ENCODE peak calls at places on chromosomes 6 and 20, in nine cellular contexts. D, R, J, Q, U, I, G, H and P are unnamed samples.

GRCh38 chr6:148231572-148231971 is 111.1 kb upstream of the SASH1 start:
- DNase-seq in D (peak), R (no peak), J (peak), Q (no peak), U (no peak), I (no peak), G (no peak), H (peak), P (peak)

GRCh38 chr20:57214427-57214826 is 52.0 kb downstream of the BMP7 start:
- DNase-seq in D (no peak), R (no peak), J (no peak), Q (no peak), U (no peak), I (no peak), G (no peak), H (no peak), P (peak)

GRCh38 chr6:116381000-116381399 is 10.3 kb downstream of the DSE start:
- DNase-seq in D (no peak), R (no peak), J (peak), Q (no peak), U (no peak), I (no peak), G (no peak), H (peak), P (no peak)

GRCh38 chr20:49228676-49229075 is 9.5 kb downstream of the DDX27 start:
- DNase-seq in D (no peak), R (no peak), J (no peak), Q (no peak), U (no peak), I (no peak), G (no peak), H (no peak), P (no peak)

GRCh38 chr6:16929814-16930213 is 168.6 kb upstream of the ATXN1 start:
- DNase-seq in D (no peak), R (no peak), J (peak), Q (no peak), U (peak), I (no peak), G (no peak), H (peak), P (peak)

GRCh38 chr6:170137911-170138910 is 152.7 kb downstream of the DLL1 start:
- DNase-seq in D (no peak), R (peak), J (no peak), Q (no peak), U (no peak), I (peak), G (no peak), H (no peak), P (peak)

GRCh38 chr6:155654474-155654873 is 198.8 kb upstream of the NOX3 start:
- DNase-seq in D (no peak), R (no peak), J (no peak), Q (no peak), U (no peak), I (no peak), G (no peak), H (no peak), P (no peak)

GRCh38 chr6:87366428-87366827 is 21.8 kb downstream of the C6orf163 start:
- DNase-seq in D (no peak), R (no peak), J (no peak), Q (no peak), U (no peak), I (no peak), G (no peak), H (no peak), P (no peak)

GRCh38 chr6:74534485-74535211 is 671.2 kb downstream of the COL12A1 start:
- DNase-seq in D (no peak), R (no peak), J (peak), Q (no peak), U (peak), I (no peak), G (peak), H (peak), P (peak)

GRCh38 chr20:51715028-51715872 is 52.9 kb downstream of the ATP9A start:
- DNase-seq in D (no peak), R (no peak), J (no peak), Q (no peak), U (no peak), I (no peak), G (no peak), H (no peak), P (peak)

GRCh38 chr20:22686097-22686496 is 101.7 kb upstream of the FOXA2 start:
- DNase-seq in D (no peak), R (peak), J (peak), Q (peak), U (peak), I (no peak), G (peak), H (peak), P (peak)

GRCh38 chr20:63060057-63060991 is 53.6 kb upstream of the BHLHE23 start:
- DNase-seq in D (no peak), R (peak), J (peak), Q (no peak), U (no peak), I (peak), G (no peak), H (no peak), P (peak)

GRCh38 chr6:53741417-53741816 is 53.4 kb upstream of the LRRC1 start:
- DNase-seq in D (no peak), R (no peak), J (no peak), Q (no peak), U (peak), I (no peak), G (no peak), H (no peak), P (no peak)

GRCh38 chr20:14604143-14604542 is 266.7 kb upstream of the FLRT3 start:
- DNase-seq in D (no peak), R (no peak), J (no peak), Q (no peak), U (no peak), I (no peak), G (no peak), H (no peak), P (peak)

GRCh38 chr6:128065072-128065471 is 164.2 kb upstream of the THEMIS start:
- DNase-seq in D (no peak), R (no peak), J (no peak), Q (no peak), U (no peak), I (no peak), G (no peak), H (no peak), P (no peak)

GRCh38 chr6:163554663-163555062 is 140.1 kb downstream of the QKI start:
- DNase-seq in D (no peak), R (peak), J (peak), Q (peak), U (peak), I (no peak), G (peak), H (peak), P (peak)

GRCh38 chr6:127300411-127300810 is 33.7 kb downstream of the RNF146 start:
- DNase-seq in D (peak), R (no peak), J (peak), Q (no peak), U (peak), I (no peak), G (no peak), H (peak), P (peak)

GRCh38 chr20:23132930-23133559 is 46.9 kb upstream of the CD93 start:
- DNase-seq in D (no peak), R (no peak), J (peak), Q (peak), U (no peak), I (peak), G (no peak), H (no peak), P (peak)

GRCh38 chr20:33563788-33564187 is 73.9 kb downstream of the CBFA2T2 start:
- DNase-seq in D (no peak), R (no peak), J (no peak), Q (no peak), U (no peak), I (no peak), G (no peak), H (no peak), P (no peak)

GRCh38 chr6:37696220-37696840 is 1.4 kb downstream of the MDGA1 start:
- DNase-seq in D (no peak), R (peak), J (peak), Q (peak), U (peak), I (no peak), G (no peak), H (peak), P (peak)

GRCh38 chr20:37267684-37268313 is 6.2 kb upstream of the GHRH start:
- DNase-seq in D (no peak), R (no peak), J (no peak), Q (no peak), U (no peak), I (no peak), G (no peak), H (no peak), P (peak)

GRCh38 chr6:119350202-119351004 is 842 bp upstream of the MAN1A1 start:
- DNase-seq in D (no peak), R (peak), J (peak), Q (no peak), U (peak), I (no peak), G (no peak), H (peak), P (peak)

GRCh38 chr6:299050-299980 is 7.0 kb downstream of the DUSP22 start:
- DNase-seq in D (no peak), R (peak), J (peak), Q (no peak), U (no peak), I (peak), G (no peak), H (peak), P (peak)

GRCh38 chr20:48718914-48719578 is 108.8 kb downstream of the PREX1 start:
- DNase-seq in D (no peak), R (no peak), J (no peak), Q (no peak), U (no peak), I (no peak), G (no peak), H (no peak), P (no peak)

GRCh38 chr6:13425971-13426931 is 61.1 kb downstream of the GFOD1 start:
- DNase-seq in D (no peak), R (peak), J (peak), Q (no peak), U (no peak), I (no peak), G (no peak), H (peak), P (peak)

GRCh38 chr6:154112181-154112809 is 73.3 kb downstream of the OPRM1 start:
- DNase-seq in D (peak), R (no peak), J (no peak), Q (no peak), U (no peak), I (no peak), G (no peak), H (no peak), P (no peak)

DNA sequence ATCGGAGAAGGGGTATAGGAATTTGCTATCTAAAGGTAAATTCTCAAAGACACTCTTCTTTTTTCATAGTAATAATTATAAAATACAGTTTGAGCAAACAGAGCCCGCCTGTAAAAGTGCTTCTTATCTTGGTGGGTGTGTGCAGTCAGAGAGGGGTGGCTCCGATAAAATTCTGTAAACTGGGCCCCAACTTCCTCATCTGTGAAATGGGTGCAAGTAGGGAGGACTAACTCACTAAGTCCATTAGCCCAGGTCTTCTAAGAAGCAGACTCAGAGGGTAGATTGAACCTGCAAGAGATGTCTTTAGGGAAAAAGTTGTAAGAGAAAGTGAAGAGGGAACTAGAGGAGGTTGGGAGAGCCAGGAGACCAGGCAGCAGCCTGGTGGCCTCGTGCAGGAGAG is 245.8 kb upstream of the RREB1 start:
- DNase-seq in D (no peak), R (no peak), J (no peak), Q (no peak), U (no peak), I (no peak), G (no peak), H (no peak), P (no peak)
- H3K4me3 ChIP-seq in D (no peak), R (no peak), J (no peak), Q (no peak), U (no peak), I (no peak), G (no peak), H (no peak), P (no peak)

DNA sequence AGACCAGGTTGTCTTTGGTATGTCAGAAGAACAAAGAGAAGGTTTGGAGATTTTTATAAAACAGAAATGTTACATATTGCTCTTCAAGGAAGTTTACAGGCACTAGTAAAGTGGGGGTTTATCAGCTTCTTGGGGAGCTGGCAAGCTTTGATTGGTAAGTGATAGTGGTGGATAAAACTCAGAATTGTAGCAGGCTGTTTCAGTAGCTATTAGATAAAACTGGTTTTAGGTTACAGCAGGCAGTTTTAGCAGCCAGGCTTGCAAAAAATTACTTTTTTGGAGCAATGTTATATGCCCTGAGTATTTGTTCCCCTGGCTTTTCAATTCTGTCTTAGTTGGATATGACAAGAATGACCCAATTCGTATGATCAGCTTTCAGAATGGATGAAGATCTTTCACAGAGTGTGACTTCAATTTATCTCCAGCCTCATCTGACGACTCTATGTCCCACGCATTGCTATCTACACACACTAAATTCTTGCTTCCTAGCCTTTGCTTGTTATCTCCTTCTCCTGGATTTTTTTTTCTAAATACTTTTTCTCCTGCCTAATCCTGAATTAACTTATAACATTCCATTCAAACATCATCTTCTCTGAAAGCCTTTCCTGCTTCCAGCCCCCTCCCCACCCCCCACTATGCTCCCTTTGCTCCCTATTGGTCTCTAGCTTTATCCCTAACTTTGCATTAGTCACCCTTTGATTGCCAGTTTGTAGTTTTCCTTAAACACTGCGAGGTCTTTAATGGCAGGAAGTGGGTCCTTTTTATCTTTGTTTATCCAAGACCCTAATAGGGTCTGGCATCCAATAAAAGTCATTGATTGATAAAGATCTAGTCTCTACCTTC is 1.0 kb upstream of the TOMM34 start:
- DNase-seq in D (no peak), R (no peak), J (no peak), Q (no peak), U (no peak), I (no peak), G (no peak), H (peak), P (peak)
- H3K4me3 ChIP-seq in D (no peak), R (peak), J (no peak), Q (no peak), U (no peak), I (no peak), G (no peak), H (no peak), P (no peak)

GRCh38 chr6:134434019-134434949 is 116.4 kb upstream of the SGK1 start:
- DNase-seq in D (no peak), R (no peak), J (no peak), Q (no peak), U (no peak), I (no peak), G (no peak), H (no peak), P (no peak)

GRCh38 chr6:134437376-134437775 is 119.5 kb upstream of the SGK1 start:
- DNase-seq in D (no peak), R (no peak), J (no peak), Q (no peak), U (no peak), I (no peak), G (peak), H (peak), P (peak)

GRCh38 chr6:134436950-134437349 is 119.0 kb upstream of the SGK1 start:
- DNase-seq in D (no peak), R (no peak), J (peak), Q (no peak), U (no peak), I (no peak), G (no peak), H (peak), P (peak)

GRCh38 chr6:134435814-134436280 is 117.9 kb upstream of the SGK1 start:
- DNase-seq in D (no peak), R (no peak), J (no peak), Q (no peak), U (no peak), I (no peak), G (no peak), H (no peak), P (no peak)

DNA sequence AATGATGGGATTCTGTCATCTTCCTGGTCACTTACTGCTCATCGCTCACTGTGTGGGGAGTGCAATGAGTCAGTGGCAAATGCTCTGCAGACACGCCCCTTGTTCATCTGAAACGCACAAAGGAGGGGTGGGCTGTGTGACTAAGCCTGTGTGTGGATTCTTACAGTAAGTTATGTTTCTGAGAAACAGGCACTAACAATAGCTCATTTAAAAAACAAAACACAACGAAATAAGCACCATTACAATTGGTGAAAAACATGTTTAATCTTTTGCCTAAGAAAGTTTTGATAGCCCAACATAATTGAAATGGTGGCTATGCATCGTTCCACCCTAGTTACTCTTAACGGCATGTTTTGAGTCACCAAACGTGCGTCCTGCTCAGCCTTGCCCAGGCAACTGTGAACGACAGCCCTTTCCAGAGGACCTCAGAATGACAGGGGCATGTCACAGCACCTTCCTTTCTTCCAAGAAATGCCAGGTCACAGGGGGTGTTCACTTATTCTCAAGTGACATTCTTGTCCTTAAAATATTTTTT is 118.4 kb upstream of the SGK1 start:
- DNase-seq in D (peak), R (peak), J (peak), Q (no peak), U (peak), I (no peak), G (peak), H (peak), P (peak)
- H3K4me3 ChIP-seq in D (peak), R (no peak), J (peak), Q (no peak), U (no peak), I (peak), G (peak), H (peak), P (peak)

GRCh38 chr6:48110436-48111142 is 408 bp downstream of the PTCHD4 start:
- DNase-seq in D (no peak), R (no peak), J (no peak), Q (no peak), U (no peak), I (no peak), G (no peak), H (peak), P (no peak)
- H3K4me3 ChIP-seq in D (peak), R (peak), J (peak), Q (peak), U (no peak), I (no peak), G (no peak), H (peak), P (peak)

GRCh38 chr6:111792241-111792640 is 81.0 kb downstream of the FYN start:
- DNase-seq in D (no peak), R (no peak), J (no peak), Q (no peak), U (no peak), I (no peak), G (no peak), H (no peak), P (no peak)
- H3K4me3 ChIP-seq in D (no peak), R (no peak), J (no peak), Q (no peak), U (no peak), I (no peak), G (no peak), H (no peak), P (no peak)

GRCh38 chr6:31586596-31586995 is 519 bp downstream of the LST1 start:
- DNase-seq in D (no peak), R (no peak), J (no peak), Q (no peak), U (no peak), I (no peak), G (no peak), H (no peak), P (no peak)
- H3K4me3 ChIP-seq in D (no peak), R (no peak), J (no peak), Q (no peak), U (no peak), I (no peak), G (no peak), H (no peak), P (no peak)

GRCh38 chr6:150865043-150865405 is 478 bp upstream of the MTHFD1L start:
- DNase-seq in D (no peak), R (no peak), J (no peak), Q (no peak), U (no peak), I (no peak), G (no peak), H (peak), P (peak)

GRCh38 chr6:150867117-150867516 is 1.6 kb downstream of the MTHFD1L start:
- DNase-seq in D (no peak), R (no peak), J (peak), Q (no peak), U (no peak), I (no peak), G (no peak), H (no peak), P (no peak)

GRCh38 chr6:150866147-150867073 is 908 bp downstream of the MTHFD1L start:
- DNase-seq in D (no peak), R (peak), J (peak), Q (peak), U (peak), I (peak), G (peak), H (peak), P (peak)

GRCh38 chr6:150865406-150866146 is at the start of gene MTHFD1L:
- DNase-seq in D (no peak), R (peak), J (peak), Q (peak), U (peak), I (no peak), G (peak), H (peak), P (peak)

GRCh38 chr6:150868759-150869158 is 3.3 kb downstream of the MTHFD1L start:
- DNase-seq in D (no peak), R (peak), J (no peak), Q (no peak), U (no peak), I (peak), G (no peak), H (no peak), P (peak)
- H3K4me3 ChIP-seq in D (no peak), R (no peak), J (no peak), Q (no peak), U (no peak), I (no peak), G (no peak), H (no peak), P (no peak)

GRCh38 chr6:133241901-133242760 is 974 bp downstream of the EYA4 start:
- DNase-seq in D (no peak), R (no peak), J (peak), Q (peak), U (peak), I (no peak), G (no peak), H (peak), P (peak)
- H3K4me3 ChIP-seq in D (peak), R (peak), J (peak), Q (peak), U (peak), I (peak), G (peak), H (peak), P (peak)